ENCODE peak calls at places on chromosomes 6 and 20, in nine cellular contexts. L, Z, P, W, M, G, A, C and H are unnamed samples.

GRCh38 chr20:10449270-10449669 is 14.2 kb downstream of the SLX4IP start:
- DNase-seq in L (peak), Z (no peak), P (no peak), W (no peak), M (no peak), G (no peak), A (no peak), C (no peak), H (no peak)

GRCh38 chr6:18533793-18534192 is 146.6 kb downstream of the RNF144B start:
- DNase-seq in L (no peak), Z (no peak), P (no peak), W (no peak), M (no peak), G (no peak), A (no peak), C (no peak), H (no peak)

GRCh38 chr6:157106487-157106886 is 216.8 kb downstream of the TMEM242 start:
- DNase-seq in L (no peak), Z (no peak), P (no peak), W (no peak), M (peak), G (no peak), A (no peak), C (peak), H (no peak)

GRCh38 chr6:102749210-102749971 is 1355.9 kb downstream of the GRIK2 start:
- DNase-seq in L (no peak), Z (no peak), P (no peak), W (no peak), M (no peak), G (no peak), A (no peak), C (peak), H (no peak)

GRCh38 chr6:106293113-106293512 is 32.4 kb downstream of the ATG5 start:
- DNase-seq in L (no peak), Z (no peak), P (no peak), W (no peak), M (no peak), G (no peak), A (no peak), C (no peak), H (no peak)

GRCh38 chr6:169884158-169884557 is 132.7 kb downstream of the ERMARD start:
- DNase-seq in L (no peak), Z (no peak), P (no peak), W (no peak), M (no peak), G (no peak), A (no peak), C (no peak), H (no peak)

GRCh38 chr6:105675715-105676397 is 273.0 kb upstream of the PREP start:
- DNase-seq in L (no peak), Z (peak), P (no peak), W (no peak), M (peak), G (no peak), A (no peak), C (peak), H (no peak)

GRCh38 chr6:148835920-148836441 is 89.2 kb downstream of the UST start:
- DNase-seq in L (no peak), Z (no peak), P (no peak), W (peak), M (no peak), G (no peak), A (no peak), C (no peak), H (no peak)

GRCh38 chr6:23081701-23082100 is 512.3 kb downstream of the HDGFL1 start:
- DNase-seq in L (no peak), Z (no peak), P (no peak), W (no peak), M (no peak), G (no peak), A (no peak), C (no peak), H (no peak)

GRCh38 chr6:39847216-39847615 is 55.0 kb downstream of the DAAM2 start:
- DNase-seq in L (no peak), Z (no peak), P (no peak), W (no peak), M (no peak), G (peak), A (no peak), C (no peak), H (peak)

GRCh38 chr6:71420693-71421328 is 132.2 kb downstream of the OGFRL1 start:
- DNase-seq in L (peak), Z (peak), P (no peak), W (no peak), M (no peak), G (peak), A (peak), C (peak), H (peak)

GRCh38 chr6:84847349-84848160 is 83.2 kb upstream of the TBX18 start:
- DNase-seq in L (no peak), Z (no peak), P (no peak), W (no peak), M (no peak), G (no peak), A (no peak), C (peak), H (no peak)

GRCh38 chr6:2765896-2766766 is 938 bp downstream of the WRNIP1 start:
- DNase-seq in L (no peak), Z (peak), P (no peak), W (peak), M (no peak), G (peak), A (peak), C (peak), H (peak)

GRCh38 chr6:37492236-37493046 is 7.3 kb downstream of the CCDC167 start:
- DNase-seq in L (no peak), Z (peak), P (no peak), W (peak), M (no peak), G (no peak), A (no peak), C (no peak), H (no peak)

GRCh38 chr6:8082954-8083858 is 19.0 kb upstream of the BLOC1S5 start:
- DNase-seq in L (no peak), Z (no peak), P (no peak), W (no peak), M (peak), G (no peak), A (no peak), C (peak), H (peak)

GRCh38 chr20:50333856-50334255 is 143.2 kb downstream of the CEBPB start:
- DNase-seq in L (no peak), Z (no peak), P (no peak), W (no peak), M (no peak), G (no peak), A (no peak), C (peak), H (no peak)